ENCODE peak calls at places on chromosomes 11 and 22, in seven cellular contexts. M, D, Y, N, F, J and B are unnamed samples.

GRCh38 chr11:29005401-29005980 is 897.3 kb downstream of the METTL15 start:
- DNase-seq in M (no peak), D (no peak), Y (no peak), N (no peak), F (no peak), J (no peak), B (no peak)

GRCh38 chr11:134337051-134337450 is 5.3 kb downstream of the GLB1L2 start:
- DNase-seq in M (no peak), D (no peak), Y (no peak), N (no peak), F (no peak), J (no peak), B (no peak)

GRCh38 chr11:121416909-121417567 is 35.1 kb upstream of the SORL1 start:
- DNase-seq in M (peak; percentile 39), D (no peak), Y (no peak), N (no peak), F (peak; percentile 99), J (peak; percentile 10), B (peak; percentile 38)

GRCh38 chr11:78395597-78395996 is 22.0 kb downstream of the GAB2 start:
- DNase-seq in M (no peak), D (no peak), Y (no peak), N (no peak), F (no peak), J (no peak), B (no peak)

GRCh38 chr22:37233751-37234631 is 10.1 kb downstream of the RAC2 start:
- DNase-seq in M (no peak), D (no peak), Y (no peak), N (no peak), F (no peak), J (peak; percentile 6), B (no peak)

GRCh38 chr11:132631956-132632355 is 900.3 kb downstream of the OPCML start:
- DNase-seq in M (no peak), D (no peak), Y (no peak), N (no peak), F (no peak), J (no peak), B (no peak)

GRCh38 chr11:47499160-47499559 is 50.2 kb upstream of the RAPSN start:
- DNase-seq in M (no peak), D (no peak), Y (no peak), N (no peak), F (no peak), J (no peak), B (no peak)

GRCh38 chr11:559712-560304 is 730 bp downstream of the LMNTD2 start:
- DNase-seq in M (no peak), D (no peak), Y (no peak), N (no peak), F (no peak), J (no peak), B (no peak)

GRCh38 chr11:111684259-111684658 is 81.9 kb downstream of the PPP2R1B start:
- DNase-seq in M (no peak), D (no peak), Y (no peak), N (no peak), F (no peak), J (no peak), B (no peak)

GRCh38 chr11:70431611-70432010 is 33.3 kb downstream of the CTTN start:
- DNase-seq in M (no peak), D (no peak), Y (no peak), N (no peak), F (no peak), J (no peak), B (no peak)

GRCh38 chr11:45105233-45105992 is 41.0 kb upstream of the PRDM11 start:
- DNase-seq in M (peak; percentile 54), D (peak; percentile 43), Y (peak; percentile 31), N (peak; percentile 87), F (peak; percentile 40), J (peak; percentile 85), B (peak; percentile 57)

GRCh38 chr11:44380009-44380313 is 70.0 kb upstream of the ALX4 start:
- DNase-seq in M (no peak), D (no peak), Y (no peak), N (no peak), F (no peak), J (peak; percentile 50), B (no peak)

GRCh38 chr22:40462195-40462988 is 92.0 kb downstream of the SGSM3 start:
- DNase-seq in M (no peak), D (no peak), Y (no peak), N (no peak), F (no peak), J (no peak), B (no peak)

GRCh38 chr11:117604349-117604995 is 192.5 kb downstream of the DSCAML1 start:
- DNase-seq in M (peak; percentile 17), D (no peak), Y (no peak), N (peak; percentile 36), F (no peak), J (peak; percentile 66), B (no peak)

GRCh38 chr11:114724916-114725524 is 46.7 kb downstream of the NXPE2 start:
- DNase-seq in M (no peak), D (no peak), Y (no peak), N (no peak), F (no peak), J (no peak), B (no peak)

GRCh38 chr22:20580179-20580578 is 72.8 kb downstream of the MED15 start:
- DNase-seq in M (no peak), D (no peak), Y (no peak), N (no peak), F (no peak), J (no peak), B (no peak)